ENCODE peak calls at places on chromosomes 5 and 9, in five cellular contexts. One of them, this sample, is unnamed.

GRCh38 chr5:122704247-122705036 is 70.4 kb upstream of the SNX2 start:
- DNase-seq in AML-193: peak; percentile 50
- DNase-seq in NCI-H446: no peak
- DNase-seq in Right ventricle myocardium superior: no peak
- DNase-seq in fibroblast of mammary gland: peak; percentile 75
- DNase-seq in this sample: no peak

GRCh38 chr9:5518937-5519319 is 8.6 kb downstream of the PDCD1LG2 start:
- DNase-seq in NCI-H446: no peak
- DNase-seq in fibroblast of mammary gland: no peak
- DNase-seq in Right ventricle myocardium superior: no peak
- DNase-seq in AML-193: no peak
- DNase-seq in this sample: no peak

GRCh38 chr9:114981095-114981494 is 50.7 kb upstream of the TNFSF8 start:
- DNase-seq in fibroblast of mammary gland: no peak
- DNase-seq in NCI-H446: no peak
- DNase-seq in AML-193: no peak
- DNase-seq in Right ventricle myocardium superior: no peak
- DNase-seq in this sample: no peak

GRCh38 chr5:111954516-111955337 is 197.7 kb upstream of the NREP start:
- DNase-seq in fibroblast of mammary gland: peak; percentile 48
- DNase-seq in AML-193: no peak
- DNase-seq in NCI-H446: no peak
- DNase-seq in Right ventricle myocardium superior: no peak
- DNase-seq in this sample: no peak

GRCh38 chr9:114603183-114603582 is 7.9 kb upstream of the TMEM268 start:
- DNase-seq in Right ventricle myocardium superior: no peak
- DNase-seq in NCI-H446: no peak
- DNase-seq in fibroblast of mammary gland: no peak
- DNase-seq in AML-193: no peak
- DNase-seq in this sample: no peak

GRCh38 chr5:121108725-121109124 is 644.6 kb downstream of the PRR16 start:
- DNase-seq in AML-193: no peak
- DNase-seq in NCI-H446: no peak
- DNase-seq in fibroblast of mammary gland: no peak
- DNase-seq in Right ventricle myocardium superior: no peak
- DNase-seq in this sample: no peak

GRCh38 chr5:178460598-178461425 is 129.4 kb downstream of the COL23A1 start:
- DNase-seq in fibroblast of mammary gland: peak; percentile 3
- DNase-seq in Right ventricle myocardium superior: peak; percentile 89
- DNase-seq in NCI-H446: no peak
- DNase-seq in AML-193: peak; percentile 46
- DNase-seq in this sample: no peak

GRCh38 chr9:124066783-124067563 is 55.4 kb downstream of the LHX2 start:
- DNase-seq in Right ventricle myocardium superior: no peak
- DNase-seq in fibroblast of mammary gland: no peak
- DNase-seq in AML-193: no peak
- DNase-seq in NCI-H446: no peak
- DNase-seq in this sample: no peak

GRCh38 chr5:152437861-152438260 is 32.8 kb upstream of the NMUR2 start:
- DNase-seq in Right ventricle myocardium superior: no peak
- DNase-seq in NCI-H446: no peak
- DNase-seq in AML-193: no peak
- DNase-seq in fibroblast of mammary gland: no peak
- DNase-seq in this sample: no peak

GRCh38 chr9:72981433-72981832 is 28.6 kb upstream of the ALDH1A1 start:
- DNase-seq in fibroblast of mammary gland: no peak
- DNase-seq in AML-193: no peak
- DNase-seq in NCI-H446: no peak
- DNase-seq in Right ventricle myocardium superior: no peak
- DNase-seq in this sample: no peak

GRCh38 chr5:132394681-132395259 is 25.3 kb downstream of the SLC22A5 start:
- DNase-seq in NCI-H446: no peak
- DNase-seq in fibroblast of mammary gland: no peak
- DNase-seq in AML-193: no peak
- DNase-seq in Right ventricle myocardium superior: no peak
- DNase-seq in this sample: no peak

GRCh38 chr5:40479939-40480338 is 199.8 kb upstream of the PTGER4 start:
- DNase-seq in Right ventricle myocardium superior: no peak
- DNase-seq in fibroblast of mammary gland: no peak
- DNase-seq in NCI-H446: no peak
- DNase-seq in AML-193: no peak
- DNase-seq in this sample: no peak

GRCh38 chr5:122576266-122577016 is 198.4 kb upstream of the SNX2 start:
- DNase-seq in fibroblast of mammary gland: no peak
- DNase-seq in Right ventricle myocardium superior: no peak
- DNase-seq in AML-193: no peak
- DNase-seq in NCI-H446: no peak
- DNase-seq in this sample: no peak

GRCh38 chr9:75163764-75164163 is 75.5 kb downstream of the OSTF1 start:
- DNase-seq in fibroblast of mammary gland: no peak
- DNase-seq in AML-193: no peak
- DNase-seq in NCI-H446: no peak
- DNase-seq in Right ventricle myocardium superior: no peak
- DNase-seq in this sample: no peak

GRCh38 chr5:54703091-54703490 is 185.5 kb downstream of the SNX18 start:
- DNase-seq in AML-193: no peak
- DNase-seq in Right ventricle myocardium superior: peak; percentile 73
- DNase-seq in fibroblast of mammary gland: peak; percentile 96
- DNase-seq in NCI-H446: no peak
- DNase-seq in this sample: no peak

GRCh38 chr5:179766021-179766725 is 27.6 kb upstream of the LTC4S start:
- DNase-seq in Right ventricle myocardium superior: no peak
- DNase-seq in AML-193: no peak
- DNase-seq in NCI-H446: no peak
- DNase-seq in fibroblast of mammary gland: peak; percentile 72
- DNase-seq in this sample: no peak

This sample was measured in T follicular helper cell.